ENCODE peak calls at places on chromosome 1, in ten cellular contexts. Q, Z, T, G, W, S, P, J, H and D are unnamed samples.

GRCh38 chr1:63142001-63142400 is 180.4 kb upstream of the FOXD3 start:
- DNase-seq in Q (no peak), Z (no peak), T (no peak), G (no peak), W (no peak), S (no peak), P (no peak), J (no peak), H (no peak), D (no peak)

GRCh38 chr1:70401974-70402373 is 9.1 kb upstream of the CTH start:
- DNase-seq in Q (no peak), Z (no peak), T (no peak), G (no peak), W (no peak), S (no peak), P (no peak), J (no peak), H (no peak), D (no peak)

GRCh38 chr1:89999628-90000027 is 4.7 kb downstream of the ZNF326 start:
- DNase-seq in Q (no peak), Z (no peak), T (no peak), G (no peak), W (no peak), S (no peak), P (no peak), J (no peak), H (no peak), D (no peak)

GRCh38 chr1:218683224-218683623 is 338.1 kb downstream of the TGFB2 start:
- DNase-seq in Q (no peak), Z (no peak), T (no peak), G (no peak), W (peak), S (no peak), P (no peak), J (no peak), H (no peak), D (no peak)

GRCh38 chr1:38018864-38019343 is 6.4 kb downstream of the UTP11 start:
- DNase-seq in Q (no peak), Z (no peak), T (no peak), G (no peak), W (peak), S (peak), P (no peak), J (peak), H (no peak), D (no peak)

GRCh38 chr1:89271616-89272015 is 1.0 kb downstream of the GBP5 start:
- DNase-seq in Q (no peak), Z (no peak), T (no peak), G (no peak), W (peak), S (no peak), P (no peak), J (no peak), H (peak), D (peak)

GRCh38 chr1:181513786-181514297 is 30.5 kb downstream of the CACNA1E start:
- DNase-seq in Q (no peak), Z (no peak), T (no peak), G (no peak), W (no peak), S (no peak), P (no peak), J (no peak), H (no peak), D (no peak)

GRCh38 chr1:229880271-229881170 is 186.5 kb upstream of the GALNT2 start:
- DNase-seq in Q (no peak), Z (no peak), T (no peak), G (no peak), W (no peak), S (no peak), P (peak), J (no peak), H (no peak), D (no peak)